ENCODE peak calls at places on chromosomes 5 and 9, in five cellular contexts. F is HEK293T, D is HepG2, K is H1, J is GM12878. U is an unnamed sample.
A peak's percentile ranks its signal among the peaks of the same experiment; 100 is the strongest.

GRCh38 chr9:125472926-125473701 is 211.5 kb downstream of the GAPVD1 start:
- DNase-seq in K (no peak), F (peak; percentile 69), J (no peak), D (peak; percentile 76), U (no peak)

GRCh38 chr5:179605026-179605833 is 18.2 kb downstream of the HNRNPH1 start:
- DNase-seq in J (no peak), D (no peak), F (no peak), K (no peak), U (no peak)

GRCh38 chr9:71692337-71692736 is 76.0 kb downstream of the CEMIP2 start:
- DNase-seq in D (no peak), J (no peak), F (no peak), K (no peak), U (no peak)

GRCh38 chr5:179795049-179795862 is 1.5 kb downstream of the LTC4S start:
- DNase-seq in D (no peak), F (peak; percentile 49), J (no peak), K (no peak), U (no peak)

GRCh38 chr5:141668601-141669265 is 13.3 kb downstream of the ARAP3 start:
- DNase-seq in J (no peak), D (no peak), K (no peak), F (no peak), U (no peak)

GRCh38 chr9:37988041-37988440 is 81.0 kb downstream of the SHB start:
- DNase-seq in K (no peak), J (no peak), D (no peak), F (no peak), U (no peak)

GRCh38 chr5:73295447-73295846 is 122.5 kb downstream of the TMEM174 start:
- DNase-seq in F (no peak), K (no peak), J (no peak), D (no peak), U (no peak)

GRCh38 chr9:124122321-124122720 is 110.8 kb downstream of the LHX2 start:
- DNase-seq in K (no peak), F (no peak), D (no peak), J (no peak), U (no peak)

GRCh38 chr5:1751864-1752822 is 47.5 kb downstream of the MRPL36 start:
- DNase-seq in K (no peak), D (no peak), J (no peak), F (no peak), U (no peak)

GRCh38 chr9:133788045-133788818 is 50.1 kb upstream of the SARDH start:
- DNase-seq in K (no peak), F (no peak), D (no peak), J (no peak), U (no peak)

GRCh38 chr9:107153336-107153735 is 129.7 kb upstream of the RAD23B start:
- DNase-seq in F (no peak), D (no peak), J (no peak), K (no peak), U (no peak)

GRCh38 chr9:114805670-114806551 is at the start of gene TNFSF15:
- DNase-seq in J (peak; percentile 43), K (peak; percentile 15), D (peak; percentile 49), F (no peak), U (peak; percentile 25)

GRCh38 chr9:76691761-76692313 is 72.4 kb upstream of the PCA3 start:
- DNase-seq in J (no peak), D (no peak), F (peak; percentile 17), K (no peak), U (no peak)

GRCh38 chr5:131252824-131253171 is 11.1 kb upstream of the CDC42SE2 start:
- DNase-seq in D (no peak), K (no peak), J (peak; percentile 81), F (no peak), U (no peak)

GRCh38 chr5:122076669-122077450 is 1.2 kb downstream of the LOX start:
- DNase-seq in D (peak; percentile 70), J (no peak), F (peak; percentile 76), K (no peak), U (peak; percentile 44)

GRCh38 chr5:172418847-172419810 is 35.2 kb downstream of the SH3PXD2B start:
- DNase-seq in J (no peak), K (no peak), F (no peak), D (no peak), U (no peak)

GRCh38 chr5:112886975-112887374 is 25.9 kb downstream of the SRP19 start:
- DNase-seq in D (no peak), F (no peak), J (no peak), K (no peak), U (no peak)

GRCh38 chr9:108634164-108634563 is 221.6 kb downstream of the ACTL7B start:
- DNase-seq in F (peak; percentile 12), J (no peak), D (no peak), K (no peak), U (no peak)

GRCh38 chr9:78439866-78440830 is 143.2 kb downstream of the PSAT1 start:
- DNase-seq in F (no peak), J (no peak), D (no peak), K (no peak), U (no peak)
- TF ChIP-seq SUZ12 in F (no peak), J (no peak), D (no peak), K (no peak), U (no peak)

GRCh38 chr9:14423816-14424261 is 109.9 kb upstream of the NFIB start:
- DNase-seq in K (no peak), F (no peak), J (no peak), D (no peak), U (peak; percentile 35)
- TF ChIP-seq SUZ12 in K (no peak), F (no peak), J (no peak), D (no peak), U (no peak)

GRCh38 chr5:127203818-127204217 is 86.8 kb upstream of the MEGF10 start:
- DNase-seq in K (no peak), D (no peak), F (no peak), J (no peak), U (no peak)
- TF ChIP-seq SUZ12 in K (no peak), D (no peak), F (no peak), J (no peak), U (no peak)

GRCh38 chr5:111655169-111655924 is 101.6 kb downstream of the NREP start:
- DNase-seq in F (no peak), K (no peak), J (no peak), D (peak; percentile 1), U (no peak)
- TF ChIP-seq SUZ12 in F (no peak), K (no peak), J (no peak), D (no peak), U (no peak)